ENCODE peak calls at places on chromosomes 5 and 9, in seven cellular contexts. One of them, this sample, is unnamed. For H3K4me1, the result is how much of the 10 kb centered on the place peaks cover.

GRCh38 chr9:128929560-128929959 is 8.8 kb downstream of the PHYHD1 start:
- DNase-seq in tibial artery: no peak
- DNase-seq in GM23338: no peak
- DNase-seq in sigmoid colon: no peak
- DNase-seq in ovary: no peak
- DNase-seq in fibroblast of lung: no peak
- DNase-seq in psoas muscle: no peak
- DNase-seq in this sample: no peak

GRCh38 chr9:98009926-98010325 is 26.8 kb downstream of the ANP32B start:
- DNase-seq in tibial artery: peak
- DNase-seq in GM23338: no peak
- DNase-seq in sigmoid colon: no peak
- DNase-seq in ovary: no peak
- DNase-seq in fibroblast of lung: peak
- DNase-seq in psoas muscle: no peak
- DNase-seq in this sample: no peak

GRCh38 chr9:96302021-96302420 is at the start of gene HSD17B3:
- DNase-seq in tibial artery: no peak
- DNase-seq in GM23338: no peak
- DNase-seq in sigmoid colon: no peak
- DNase-seq in ovary: no peak
- DNase-seq in fibroblast of lung: peak
- DNase-seq in psoas muscle: no peak
- DNase-seq in this sample: no peak

GRCh38 chr9:16023466-16023865 is 470.6 kb downstream of the CCDC171 start:
- DNase-seq in tibial artery: no peak
- DNase-seq in GM23338: no peak
- DNase-seq in sigmoid colon: no peak
- DNase-seq in ovary: no peak
- DNase-seq in fibroblast of lung: peak
- DNase-seq in psoas muscle: no peak
- DNase-seq in this sample: no peak

GRCh38 chr9:80995759-80996158 is 693.6 kb downstream of the TLE1 start:
- DNase-seq in tibial artery: no peak
- DNase-seq in GM23338: no peak
- DNase-seq in sigmoid colon: no peak
- DNase-seq in ovary: no peak
- DNase-seq in fibroblast of lung: peak
- DNase-seq in psoas muscle: no peak
- DNase-seq in this sample: no peak

GRCh38 chr9:128593039-128593438 is 40.7 kb downstream of the SPTAN1 start:
- DNase-seq in tibial artery: no peak
- DNase-seq in GM23338: no peak
- DNase-seq in sigmoid colon: no peak
- DNase-seq in ovary: no peak
- DNase-seq in fibroblast of lung: no peak
- DNase-seq in psoas muscle: no peak
- DNase-seq in this sample: no peak

GRCh38 chr5:150616024-150616470 is 24.4 kb upstream of the SYNPO start:
- DNase-seq in tibial artery: no peak
- DNase-seq in GM23338: no peak
- DNase-seq in sigmoid colon: no peak
- DNase-seq in ovary: peak
- DNase-seq in fibroblast of lung: peak
- DNase-seq in psoas muscle: peak
- DNase-seq in this sample: peak

GRCh38 chr5:181191526-181192336 is 13.3 kb downstream of the TRIM7 start:
- DNase-seq in tibial artery: peak
- DNase-seq in GM23338: peak
- DNase-seq in sigmoid colon: peak
- DNase-seq in ovary: peak
- DNase-seq in fibroblast of lung: peak
- DNase-seq in psoas muscle: peak
- DNase-seq in this sample: peak

GRCh38 chr5:1799110-1799601 is 481 bp downstream of the MRPL36 start:
- DNase-seq in tibial artery: peak
- DNase-seq in GM23338: peak
- DNase-seq in sigmoid colon: no peak
- DNase-seq in ovary: peak
- DNase-seq in fibroblast of lung: peak
- DNase-seq in psoas muscle: no peak
- DNase-seq in this sample: no peak

GRCh38 chr5:111301264-111301663 is 77.1 kb downstream of the CAMK4 start:
- DNase-seq in tibial artery: no peak
- DNase-seq in GM23338: no peak
- DNase-seq in sigmoid colon: no peak
- DNase-seq in ovary: no peak
- DNase-seq in fibroblast of lung: no peak
- DNase-seq in psoas muscle: no peak
- DNase-seq in this sample: no peak

GRCh38 chr5:80837679-80838078 is 122.5 kb upstream of the RASGRF2 start:
- DNase-seq in tibial artery: no peak
- DNase-seq in GM23338: no peak
- DNase-seq in sigmoid colon: no peak
- DNase-seq in ovary: no peak
- DNase-seq in fibroblast of lung: no peak
- DNase-seq in psoas muscle: no peak
- DNase-seq in this sample: no peak

GRCh38 chr5:32329395-32329834 is 16.7 kb upstream of the MTMR12 start:
- DNase-seq in tibial artery: peak
- DNase-seq in GM23338: peak
- DNase-seq in sigmoid colon: peak
- DNase-seq in ovary: no peak
- DNase-seq in fibroblast of lung: peak
- DNase-seq in psoas muscle: peak
- DNase-seq in this sample: peak

GRCh38 chr9:132794730-132795380 is 83.2 kb downstream of the AK8 start:
- DNase-seq in tibial artery: no peak
- DNase-seq in GM23338: peak
- DNase-seq in sigmoid colon: no peak
- DNase-seq in ovary: no peak
- DNase-seq in fibroblast of lung: no peak
- DNase-seq in psoas muscle: no peak
- DNase-seq in this sample: no peak

GRCh38 chr5:153629027-153629426 is 138.6 kb downstream of the GRIA1 start:
- DNase-seq in tibial artery: peak
- DNase-seq in GM23338: peak
- DNase-seq in sigmoid colon: no peak
- DNase-seq in ovary: peak
- DNase-seq in fibroblast of lung: peak
- DNase-seq in psoas muscle: no peak
- DNase-seq in this sample: peak

GRCh38 chr9:97638666-97639065 is 5.0 kb downstream of the NCBP1 start:
- DNase-seq in tibial artery: no peak
- DNase-seq in GM23338: peak
- DNase-seq in sigmoid colon: no peak
- DNase-seq in ovary: no peak
- DNase-seq in fibroblast of lung: no peak
- DNase-seq in psoas muscle: no peak
- DNase-seq in this sample: no peak

GRCh38 chr5:57953830-57954229 is 471.2 kb upstream of the ACTBL2 start:
- DNase-seq in tibial artery: no peak
- DNase-seq in GM23338: no peak
- DNase-seq in sigmoid colon: no peak
- DNase-seq in ovary: no peak
- DNase-seq in fibroblast of lung: no peak
- DNase-seq in psoas muscle: no peak
- DNase-seq in this sample: no peak

GRCh38 chr5:157545911-157546310 is 29.7 kb downstream of the ADAM19 start:
- DNase-seq in tibial artery: no peak
- DNase-seq in GM23338: no peak
- DNase-seq in sigmoid colon: no peak
- DNase-seq in ovary: no peak
- DNase-seq in fibroblast of lung: no peak
- DNase-seq in psoas muscle: no peak
- DNase-seq in this sample: no peak

GRCh38 chr5:321233-321725 is at the start of gene AHRR:
- DNase-seq in tibial artery: no peak
- DNase-seq in GM23338: peak
- DNase-seq in sigmoid colon: no peak
- DNase-seq in ovary: peak
- DNase-seq in fibroblast of lung: peak
- DNase-seq in psoas muscle: peak
- DNase-seq in this sample: peak

GRCh38 chr5:98563885-98564653 is 209.4 kb upstream of the RGMB start:
- DNase-seq in tibial artery: no peak
- DNase-seq in GM23338: no peak
- DNase-seq in sigmoid colon: no peak
- DNase-seq in ovary: no peak
- DNase-seq in fibroblast of lung: no peak
- DNase-seq in psoas muscle: no peak
- DNase-seq in this sample: no peak

GRCh38 chr9:2764371-2764770 is 47.1 kb downstream of the KCNV2 start:
- DNase-seq in tibial artery: no peak
- DNase-seq in GM23338: no peak
- DNase-seq in sigmoid colon: no peak
- DNase-seq in ovary: no peak
- DNase-seq in fibroblast of lung: peak
- DNase-seq in psoas muscle: no peak
- DNase-seq in this sample: no peak

GRCh38 chr9:89686134-89686533 is 81.3 kb downstream of the GADD45G start:
- DNase-seq in tibial artery: no peak
- DNase-seq in GM23338: no peak
- DNase-seq in sigmoid colon: no peak
- DNase-seq in ovary: no peak
- DNase-seq in fibroblast of lung: no peak
- DNase-seq in psoas muscle: no peak
- DNase-seq in this sample: no peak

GRCh38 chr9:131255731-131256197 is 20.5 kb downstream of the FAM78A start:
- DNase-seq in tibial artery: no peak
- DNase-seq in GM23338: no peak
- DNase-seq in sigmoid colon: no peak
- DNase-seq in ovary: no peak
- DNase-seq in fibroblast of lung: no peak
- DNase-seq in psoas muscle: no peak
- DNase-seq in this sample: no peak

DNA sequence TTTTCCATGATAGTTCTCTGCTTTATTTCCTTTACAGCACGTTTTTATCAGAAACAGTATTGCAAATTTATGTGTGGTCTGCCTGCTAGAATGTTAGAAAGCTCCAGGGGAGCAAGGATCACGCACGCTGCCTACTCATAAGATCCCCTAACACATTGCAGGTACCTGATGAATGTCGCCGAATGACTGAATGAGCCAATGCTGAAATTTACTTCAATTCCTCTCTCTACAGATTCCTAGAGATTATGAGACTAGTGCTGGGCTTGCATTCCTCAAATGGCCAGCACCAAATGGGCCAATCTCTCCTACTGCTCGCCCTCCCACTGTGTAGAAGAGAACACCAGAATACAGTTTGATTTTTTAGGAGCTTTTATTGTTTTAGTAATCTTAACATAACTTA is 25.6 kb downstream of the SPARC start:
- DNase-seq in tibial artery: no peak
- DNase-seq in GM23338: no peak
- DNase-seq in sigmoid colon: no peak
- DNase-seq in ovary: no peak
- DNase-seq in fibroblast of lung: no peak
- DNase-seq in psoas muscle: no peak
- DNase-seq in this sample: no peak
- H3K4me1 ChIP-seq in tibial artery: under half
- H3K4me1 ChIP-seq in GM23338: under half
- H3K4me1 ChIP-seq in sigmoid colon: under half
- H3K4me1 ChIP-seq in ovary: under half
- H3K4me1 ChIP-seq in fibroblast of lung: under half
- H3K4me1 ChIP-seq in psoas muscle: under half
- H3K4me1 ChIP-seq in this sample: under half

GRCh38 chr5:169749295-169749694 is 112.2 kb downstream of the DOCK2 start:
- DNase-seq in tibial artery: no peak
- DNase-seq in GM23338: no peak
- DNase-seq in sigmoid colon: no peak
- DNase-seq in ovary: no peak
- DNase-seq in fibroblast of lung: no peak
- DNase-seq in psoas muscle: no peak
- DNase-seq in this sample: no peak
- H3K4me1 ChIP-seq in tibial artery: under half
- H3K4me1 ChIP-seq in GM23338: under half
- H3K4me1 ChIP-seq in sigmoid colon: under half
- H3K4me1 ChIP-seq in ovary: under half
- H3K4me1 ChIP-seq in fibroblast of lung: under half
- H3K4me1 ChIP-seq in psoas muscle: under half
- H3K4me1 ChIP-seq in this sample: under half

DNA sequence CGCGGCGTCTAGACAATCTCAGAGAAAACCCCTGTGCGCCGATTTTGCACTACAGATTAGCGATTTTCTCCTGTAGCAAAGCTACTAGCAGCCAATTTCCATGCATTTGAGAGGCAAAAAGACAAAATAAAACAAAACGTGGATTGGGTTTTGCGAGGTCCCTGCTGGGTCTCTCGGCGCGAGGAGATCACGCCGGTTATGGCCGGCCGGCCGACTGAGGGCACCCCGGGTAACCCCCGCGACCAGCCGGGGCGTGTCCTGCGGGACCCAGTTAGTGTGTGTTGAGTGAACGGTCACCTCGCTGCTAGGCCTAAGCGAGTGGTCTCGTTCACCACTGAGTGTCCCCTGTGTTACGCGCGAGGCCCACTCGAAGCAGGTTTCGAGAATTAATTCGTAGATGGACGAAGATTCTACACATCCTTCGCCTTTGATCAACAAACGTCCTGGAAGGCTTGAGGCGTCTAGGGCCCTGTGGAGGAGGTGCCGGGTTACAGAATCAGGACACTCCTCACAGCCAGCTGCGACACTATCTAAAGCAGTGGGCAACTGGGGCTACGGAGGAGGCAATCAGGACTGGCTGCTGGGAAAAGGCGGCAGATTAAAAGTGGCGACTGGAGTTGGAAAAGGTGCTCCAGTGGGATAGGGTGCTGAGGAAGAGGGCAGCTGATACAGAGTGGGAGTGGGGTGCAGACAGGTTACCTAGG is 792 bp upstream of the VDAC1 start:
- DNase-seq in tibial artery: peak
- DNase-seq in GM23338: peak
- DNase-seq in sigmoid colon: peak
- DNase-seq in ovary: peak
- DNase-seq in fibroblast of lung: peak
- DNase-seq in psoas muscle: peak
- DNase-seq in this sample: peak
- H3K4me1 ChIP-seq in tibial artery: under half
- H3K4me1 ChIP-seq in GM23338: under half
- H3K4me1 ChIP-seq in sigmoid colon: under half
- H3K4me1 ChIP-seq in ovary: under half
- H3K4me1 ChIP-seq in fibroblast of lung: under half
- H3K4me1 ChIP-seq in psoas muscle: under half
- H3K4me1 ChIP-seq in this sample: under half

DNA sequence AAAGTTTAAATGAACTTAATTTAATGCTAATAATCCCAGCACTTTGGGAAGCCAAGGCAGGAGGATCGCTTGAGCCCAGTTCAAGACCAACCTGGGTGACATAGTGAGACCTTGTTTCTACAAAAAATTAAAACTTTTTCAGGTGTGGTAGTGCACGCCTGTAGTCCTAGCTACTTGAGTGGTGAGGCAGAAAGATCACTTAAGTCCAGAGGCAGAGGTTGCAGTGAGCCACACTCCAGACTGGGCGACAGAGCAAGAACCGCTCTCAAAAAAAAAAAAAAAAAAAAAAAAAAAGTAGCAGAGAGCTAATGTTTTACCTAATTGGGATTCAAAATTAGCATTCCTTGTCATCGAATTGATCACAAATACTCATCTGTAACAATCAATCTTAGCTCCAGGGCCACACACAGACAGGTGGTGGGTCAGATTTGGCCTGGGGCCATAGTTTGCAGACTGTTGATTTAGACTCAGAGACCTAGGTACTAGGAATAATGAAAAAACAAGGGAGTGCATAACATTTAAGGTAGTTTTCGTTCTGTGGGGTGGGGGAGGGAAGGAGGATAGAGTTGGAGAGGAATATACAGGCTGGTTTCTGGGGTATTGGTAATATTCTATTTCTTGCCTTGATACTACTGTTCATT is 21.4 kb downstream of the HSDL2 start:
- DNase-seq in tibial artery: no peak
- DNase-seq in GM23338: no peak
- DNase-seq in sigmoid colon: no peak
- DNase-seq in ovary: no peak
- DNase-seq in fibroblast of lung: no peak
- DNase-seq in psoas muscle: no peak
- DNase-seq in this sample: no peak
- H3K4me1 ChIP-seq in tibial artery: under half
- H3K4me1 ChIP-seq in GM23338: under half
- H3K4me1 ChIP-seq in sigmoid colon: under half
- H3K4me1 ChIP-seq in ovary: under half
- H3K4me1 ChIP-seq in fibroblast of lung: under half
- H3K4me1 ChIP-seq in psoas muscle: under half
- H3K4me1 ChIP-seq in this sample: under half